ENCODE peak calls at places on chromosomes 4 and X, in six cellular contexts. W, B, H, E, C and Z are unnamed samples.
A peak's percentile ranks its signal among the peaks of the same experiment; 100 is the strongest.

GRCh38 chrX:105461013-105461412 is 240.5 kb upstream of the TEX13A start:
- DNase-seq in W (no peak), B (no peak), H (no peak), E (no peak), C (no peak), Z (no peak)

GRCh38 chr4:153725811-153726154 is 34.0 kb downstream of the RNF175 start:
- DNase-seq in W (no peak), B (no peak), H (no peak), E (no peak), C (no peak), Z (no peak)

GRCh38 chrX:110008001-110008635 is 5.2 kb downstream of the TMEM164 start:
- DNase-seq in W (no peak), B (no peak), H (no peak), E (no peak), C (no peak), Z (no peak)

GRCh38 chrX:135433531-135434257 is 11.9 kb downstream of the SMIM10L2A start:
- DNase-seq in W (no peak), B (no peak), H (no peak), E (no peak), C (no peak), Z (no peak)

GRCh38 chrX:150051096-150051495 is 112.8 kb upstream of the EOLA2 start:
- DNase-seq in W (no peak), B (no peak), H (no peak), E (no peak), C (no peak), Z (no peak)

GRCh38 chr4:128427832-128428366 is 140.3 kb upstream of the PGRMC2 start:
- DNase-seq in W (peak; percentile 66), B (no peak), H (no peak), E (peak; percentile 55), C (peak; percentile 86), Z (no peak)

GRCh38 chr4:81164623-81165416 is 50.2 kb downstream of the PRKG2 start:
- DNase-seq in W (peak; percentile 42), B (no peak), H (no peak), E (no peak), C (no peak), Z (no peak)

GRCh38 chr4:2281575-2282343 is 19.9 kb upstream of the MXD4 start:
- DNase-seq in W (no peak), B (peak; percentile 41), H (peak; percentile 65), E (no peak), C (peak; percentile 10), Z (no peak)

GRCh38 chr4:151436093-151436518 is 27.1 kb downstream of the FHIP1A start:
- DNase-seq in W (no peak), B (no peak), H (no peak), E (no peak), C (no peak), Z (no peak)

GRCh38 chr4:48939785-48940184 is 33.2 kb upstream of the OCIAD2 start:
- DNase-seq in W (peak; percentile 30), B (no peak), H (no peak), E (no peak), C (peak; percentile 89), Z (no peak)

GRCh38 chr4:3340038-3340702 is 47.3 kb downstream of the RGS12 start:
- DNase-seq in W (no peak), B (no peak), H (no peak), E (no peak), C (no peak), Z (peak; percentile 79)

GRCh38 chr4:24559889-24560288 is 24.5 kb downstream of the DHX15 start:
- DNase-seq in W (no peak), B (no peak), H (no peak), E (no peak), C (peak; percentile 61), Z (no peak)

GRCh38 chrX:154378059-154378798 is 866 bp upstream of the EMD start:
- DNase-seq in W (peak; percentile 57), B (peak; percentile 70), H (peak; percentile 73), E (peak; percentile 98), C (peak; percentile 54), Z (no peak)

GRCh38 chr4:87746001-87746400 is 53.4 kb upstream of the IBSP start:
- DNase-seq in W (no peak), B (no peak), H (no peak), E (no peak), C (no peak), Z (no peak)

GRCh38 chrX:135484636-135485289 is 35.7 kb upstream of the INTS6L start:
- DNase-seq in W (peak; percentile 45), B (no peak), H (no peak), E (no peak), C (peak; percentile 68), Z (no peak)

GRCh38 chr4:85812776-85813175 is 337.8 kb downstream of the ARHGAP24 start:
- DNase-seq in W (no peak), B (no peak), H (no peak), E (no peak), C (no peak), Z (no peak)

GRCh38 chrX:2500681-2501151 is at the start of the genes DHRSX and ZBED1:
- DNase-seq in W (peak; percentile 75), B (peak; percentile 71), H (peak; percentile 77), E (peak; percentile 53), C (peak; percentile 26), Z (no peak)

GRCh38 chrX:107565916-107566602 is 62.3 kb upstream of the PRPS1 start:
- DNase-seq in W (peak; percentile 72), B (no peak), H (no peak), E (peak; percentile 30), C (peak; percentile 31), Z (no peak)

GRCh38 chrX:130615941-130616340 is 214.2 kb downstream of the RBMX2 start:
- DNase-seq in W (no peak), B (no peak), H (no peak), E (no peak), C (no peak), Z (no peak)

GRCh38 chrX:38500886-38501285 is 60.5 kb upstream of the TSPAN7 start:
- DNase-seq in W (no peak), B (no peak), H (no peak), E (no peak), C (no peak), Z (no peak)

GRCh38 chrX:6981718-6982406 is 165.7 kb upstream of the STS start:
- DNase-seq in W (no peak), B (no peak), H (no peak), E (no peak), C (no peak), Z (no peak)

GRCh38 chr4:76990288-76991080 is 40.9 kb downstream of the SEPTIN11 start:
- DNase-seq in W (no peak), B (no peak), H (no peak), E (no peak), C (peak; percentile 76), Z (no peak)
- TF ChIP-seq CTCF in W (no peak), B (no peak), H (no peak), E (no peak), C (no peak), Z (no peak)

DNA sequence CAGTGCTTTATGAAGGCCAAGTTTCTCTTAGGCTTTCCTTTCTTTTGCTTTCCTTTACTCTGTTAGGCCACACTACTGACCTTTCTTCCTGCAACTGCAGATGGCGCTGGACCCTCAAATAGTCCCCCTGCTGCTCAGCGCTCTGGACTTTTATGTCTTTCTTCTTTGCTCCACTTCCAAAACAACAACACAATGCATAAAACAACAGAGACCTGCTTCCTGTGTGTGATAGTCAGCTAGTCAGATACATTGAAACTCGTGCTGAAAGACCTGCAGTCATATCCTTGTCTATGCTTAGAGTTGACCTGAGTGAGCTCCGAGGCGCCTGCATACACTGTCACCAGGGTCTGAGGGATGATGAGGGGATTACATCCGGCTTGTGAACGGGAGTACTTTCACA is 108.9 kb upstream of the TEX13D start:
- DNase-seq in W (no peak), B (no peak), H (no peak), E (no peak), C (no peak), Z (no peak)
- TF ChIP-seq CTCF in W (peak; percentile 5), B (no peak), H (no peak), E (no peak), C (no peak), Z (no peak)

GRCh38 chrX:5681159-5681558 is 547.5 kb downstream of the NLGN4X start:
- DNase-seq in W (peak; percentile 21), B (no peak), H (no peak), E (no peak), C (no peak), Z (no peak)
- TF ChIP-seq CTCF in W (peak; percentile 8), B (no peak), H (peak; percentile 5), E (peak; percentile 6), C (no peak), Z (no peak)

DNA sequence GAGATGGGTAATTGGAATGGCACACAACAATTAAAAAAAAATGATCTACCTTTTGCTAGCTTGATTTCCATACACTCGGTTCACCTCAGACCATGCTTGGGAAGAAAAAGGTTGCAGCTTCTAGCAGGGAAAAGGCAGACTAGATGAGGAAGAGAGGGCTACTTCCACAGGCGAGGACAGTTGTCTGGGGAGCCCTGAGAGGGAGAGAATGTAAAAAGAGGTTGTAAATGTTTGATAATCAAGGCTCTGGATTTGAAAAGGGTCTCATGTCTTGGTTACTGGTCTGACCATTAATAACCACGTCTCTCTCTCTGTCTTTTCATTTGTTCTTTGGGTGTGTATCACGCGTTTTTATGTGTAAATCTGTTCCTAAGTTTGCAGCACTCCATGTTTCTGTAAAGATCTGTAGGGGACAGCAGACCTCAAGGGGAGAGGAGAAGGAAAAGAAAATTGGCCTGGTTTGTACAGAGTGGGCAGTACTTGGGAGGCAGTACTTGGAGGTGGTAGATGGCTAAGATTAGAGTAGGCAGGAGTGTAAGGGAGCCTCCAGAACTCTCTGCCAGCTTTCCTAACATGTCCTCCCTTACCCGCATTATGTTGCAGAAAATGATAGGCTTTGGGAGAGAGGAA is 750 bp downstream of the ARMCX5 start:
- DNase-seq in W (peak; percentile 12), B (no peak), H (no peak), E (no peak), C (peak; percentile 39), Z (no peak)
- TF ChIP-seq CTCF in W (no peak), B (no peak), H (no peak), E (no peak), C (peak; percentile 22), Z (peak; percentile 16)

GRCh38 chr4:38834570-38834969 is 22.0 kb downstream of the TLR6 start:
- DNase-seq in W (no peak), B (no peak), H (no peak), E (no peak), C (no peak), Z (no peak)

GRCh38 chr4:38832206-38832605 is 24.4 kb downstream of the TLR6 start:
- DNase-seq in W (no peak), B (no peak), H (no peak), E (no peak), C (no peak), Z (no peak)

GRCh38 chr4:38829237-38829636 is 24.6 kb upstream of the TLR1 start:
- DNase-seq in W (no peak), B (no peak), H (no peak), E (no peak), C (no peak), Z (no peak)

GRCh38 chr4:38831653-38832052 is 25.0 kb downstream of the TLR6 start:
- DNase-seq in W (no peak), B (no peak), H (no peak), E (no peak), C (peak; percentile 17), Z (no peak)

GRCh38 chr4:38832624-38833528 is 23.7 kb downstream of the TLR6 start:
- DNase-seq in W (no peak), B (no peak), H (no peak), E (no peak), C (no peak), Z (no peak)
- TF ChIP-seq CTCF in W (no peak), B (no peak), H (no peak), E (no peak), C (peak; percentile 20), Z (no peak)